ENCODE peak calls at places on chromosomes 11 and 22, in eight cellular contexts. G, Z, L, P, C, A, O and S are unnamed samples.

GRCh38 chr22:25747245-25747944 is 5.4 kb downstream of the MYO18B start:
- ATAC-seq in G (no peak), Z (peak), L (peak), P (peak), C (no peak), A (peak), O (peak), S (peak)

GRCh38 chr22:29108137-29108536 is 35.3 kb downstream of the KREMEN1 start:
- ATAC-seq in G (no peak), Z (no peak), L (no peak), P (no peak), C (no peak), A (no peak), O (no peak), S (no peak)

GRCh38 chr22:29798801-29799200 is 31.6 kb downstream of the UQCR10 start:
- ATAC-seq in G (no peak), Z (peak), L (peak), P (no peak), C (no peak), A (no peak), O (peak), S (no peak)

GRCh38 chr11:128599729-128600128 is 12.4 kb upstream of the ETS1 start:
- ATAC-seq in G (no peak), Z (no peak), L (no peak), P (no peak), C (no peak), A (no peak), O (no peak), S (no peak)

GRCh38 chr22:29623553-29624169 is 20.2 kb downstream of the NF2 start:
- ATAC-seq in G (no peak), Z (peak), L (no peak), P (no peak), C (no peak), A (no peak), O (no peak), S (no peak)

GRCh38 chr11:69538840-69539239 is 57.4 kb downstream of the LINC01488 start:
- ATAC-seq in G (no peak), Z (no peak), L (peak), P (peak), C (no peak), A (no peak), O (no peak), S (no peak)

GRCh38 chr11:113494021-113494420 is 18.8 kb upstream of the DRD2 start:
- ATAC-seq in G (no peak), Z (no peak), L (no peak), P (no peak), C (no peak), A (no peak), O (no peak), S (no peak)

GRCh38 chr11:27681664-27682063 is 18.6 kb downstream of the BDNF start:
- ATAC-seq in G (no peak), Z (no peak), L (no peak), P (no peak), C (no peak), A (no peak), O (no peak), S (no peak)

GRCh38 chr22:38230916-38231315 is 29.1 kb downstream of the MAFF start:
- ATAC-seq in G (no peak), Z (no peak), L (no peak), P (no peak), C (no peak), A (no peak), O (no peak), S (no peak)

GRCh38 chr11:115616941-115617340 is 112.7 kb upstream of the CADM1 start:
- ATAC-seq in G (no peak), Z (no peak), L (peak), P (no peak), C (no peak), A (no peak), O (peak), S (no peak)

GRCh38 chr11:60985501-60985900 is 14.0 kb downstream of the CD6 start:
- ATAC-seq in G (no peak), Z (no peak), L (no peak), P (no peak), C (no peak), A (no peak), O (no peak), S (no peak)

GRCh38 chr11:95512682-95513081 is 276.9 kb downstream of the FAM76B start:
- ATAC-seq in G (no peak), Z (peak), L (peak), P (peak), C (no peak), A (peak), O (peak), S (peak)

GRCh38 chr11:3022300-3022967 is 30.3 kb upstream of the NAP1L4 start:
- ATAC-seq in G (peak), Z (peak), L (peak), P (peak), C (peak), A (peak), O (no peak), S (peak)

GRCh38 chr11:118320515-118320914 is 16.0 kb downstream of the CD3E start:
- ATAC-seq in G (no peak), Z (no peak), L (no peak), P (no peak), C (no peak), A (no peak), O (no peak), S (no peak)

GRCh38 chr11:110531056-110531756 is 101.5 kb downstream of the FDX1 start:
- ATAC-seq in G (no peak), Z (no peak), L (no peak), P (no peak), C (no peak), A (peak), O (no peak), S (peak)

GRCh38 chr22:23904855-23905254 is 10.7 kb downstream of the MIF start:
- ATAC-seq in G (no peak), Z (peak), L (no peak), P (no peak), C (no peak), A (no peak), O (peak), S (no peak)

GRCh38 chr11:102680945-102681344 is 24.6 kb downstream of the MMP27 start:
- ATAC-seq in G (no peak), Z (no peak), L (no peak), P (peak), C (no peak), A (no peak), O (peak), S (peak)

GRCh38 chr11:61151545-61152252 is 9.5 kb downstream of the VPS37C start:
- ATAC-seq in G (no peak), Z (no peak), L (no peak), P (no peak), C (no peak), A (no peak), O (no peak), S (no peak)

GRCh38 chr11:86570020-86570419 is 102.4 kb downstream of the ME3 start:
- ATAC-seq in G (no peak), Z (no peak), L (no peak), P (no peak), C (no peak), A (no peak), O (no peak), S (no peak)

GRCh38 chr22:35914665-35915476 is 113.8 kb downstream of the RBFOX2 start:
- ATAC-seq in G (no peak), Z (peak), L (peak), P (peak), C (no peak), A (peak), O (peak), S (peak)

GRCh38 chr22:42831712-42832111 is 25.4 kb downstream of the ARFGAP3 start:
- ATAC-seq in G (no peak), Z (no peak), L (no peak), P (no peak), C (no peak), A (no peak), O (no peak), S (no peak)

GRCh38 chr11:58784995-58785394 is 53.3 kb upstream of the GLYAT start:
- ATAC-seq in G (no peak), Z (no peak), L (no peak), P (no peak), C (no peak), A (no peak), O (no peak), S (no peak)

GRCh38 chr11:82315093-82315492 is 418.6 kb downstream of the FAM181B start:
- ATAC-seq in G (no peak), Z (peak), L (no peak), P (peak), C (no peak), A (no peak), O (peak), S (no peak)

GRCh38 chr11:35242843-35243242 is 103.9 kb downstream of the CD44 start:
- ATAC-seq in G (peak), Z (no peak), L (no peak), P (no peak), C (no peak), A (no peak), O (no peak), S (no peak)

GRCh38 chr11:65305501-65306268 is 9.0 kb upstream of the CDC42EP2 start:
- ATAC-seq in G (no peak), Z (peak), L (peak), P (peak), C (no peak), A (no peak), O (peak), S (peak)

GRCh38 chr11:2100361-2101170 is 38.6 kb downstream of the IGF2 start:
- ATAC-seq in G (no peak), Z (peak), L (peak), P (peak), C (no peak), A (no peak), O (no peak), S (no peak)

GRCh38 chr11:7252683-7253213 is 1.0 kb downstream of the SYT9 start:
- ATAC-seq in G (peak), Z (peak), L (peak), P (peak), C (no peak), A (no peak), O (peak), S (no peak)

GRCh38 chr11:3632070-3632660 is 9.6 kb downstream of the ART5 start:
- ATAC-seq in G (no peak), Z (no peak), L (no peak), P (no peak), C (no peak), A (no peak), O (no peak), S (no peak)

GRCh38 chr11:63763506-63764200 is 4.9 kb downstream of the ZFTA start:
- ATAC-seq in G (no peak), Z (peak), L (no peak), P (no peak), C (no peak), A (peak), O (no peak), S (peak)